ENCODE peak calls at places on chromosomes 2 and 18, in seven cellular contexts. J is epithelial cell of esophagus, E is ascending aorta, G is AG09309, A is DND-41, N is GM06990, O is psoas muscle. W is an unnamed sample.

GRCh38 chr2:238973038-238973772 is 125.3 kb downstream of the TWIST2 start:
- DNase-seq in A (no peak), E (no peak), G (no peak), O (no peak), N (no peak), J (no peak), W (no peak)

GRCh38 chr2:33581857-33582256 is 17.2 kb downstream of the FAM98A start:
- DNase-seq in O (no peak), J (no peak), N (no peak), E (no peak), A (no peak), G (no peak), W (no peak)

GRCh38 chr18:57469884-57470283 is 34.7 kb downstream of the ONECUT2 start:
- DNase-seq in J (no peak), E (no peak), O (no peak), N (no peak), G (no peak), A (no peak), W (no peak)

GRCh38 chr2:95240091-95240490 is 32.8 kb downstream of the ZNF892 start:
- DNase-seq in E (no peak), J (peak; percentile 79), A (no peak), G (no peak), N (no peak), O (no peak), W (no peak)

GRCh38 chr2:189050110-189050712 is 76.0 kb downstream of the COL3A1 start:
- DNase-seq in G (no peak), E (no peak), N (no peak), O (no peak), A (no peak), J (no peak), W (no peak)

GRCh38 chr18:22783245-22783644 is 149.9 kb upstream of the RBBP8 start:
- DNase-seq in O (no peak), A (no peak), N (no peak), E (no peak), J (no peak), G (no peak), W (no peak)

GRCh38 chr2:163185160-163185559 is 346.6 kb upstream of the KCNH7 start:
- DNase-seq in G (no peak), N (no peak), E (no peak), J (no peak), O (no peak), A (no peak), W (no peak)

GRCh38 chr2:188291142-188291616 is 495 bp upstream of the GULP1 start:
- DNase-seq in J (no peak), N (no peak), E (no peak), O (no peak), G (no peak), A (no peak), W (no peak)

GRCh38 chr18:75133721-75134645 is 75.0 kb downstream of the PTGR3 start:
- DNase-seq in J (no peak), A (no peak), O (no peak), N (no peak), E (no peak), G (no peak), W (no peak)

GRCh38 chr2:22359020-22359672 is 1025.8 kb upstream of the KLHL29 start:
- DNase-seq in A (no peak), N (no peak), J (no peak), E (no peak), O (no peak), G (no peak), W (no peak)

GRCh38 chr18:6406910-6407470 is 7.7 kb downstream of the L3MBTL4 start:
- DNase-seq in N (no peak), G (no peak), E (no peak), O (no peak), A (no peak), J (no peak), W (no peak)

GRCh38 chr2:83730258-83730657 is 728.8 kb downstream of the SUCLG1 start:
- DNase-seq in N (no peak), A (no peak), G (no peak), O (no peak), E (no peak), J (peak; percentile 35), W (no peak)
- H3K4me3 ChIP-seq in N (no peak overlapping the region), A (no peak overlapping the region), G (no peak overlapping the region), O (no peak overlapping the region), E (no peak overlapping the region), J (no peak overlapping the region), W (no peak overlapping the region)

GRCh38 chr18:9364242-9364641 is 29.7 kb downstream of the TWSG1 start:
- DNase-seq in A (no peak), J (peak; percentile 78), N (no peak), E (no peak), G (no peak), O (no peak), W (no peak)

GRCh38 chr18:9365406-9365805 is 30.8 kb downstream of the TWSG1 start:
- DNase-seq in O (no peak), A (no peak), N (no peak), G (no peak), J (peak; percentile 31), E (no peak), W (no peak)

GRCh38 chr18:9362869-9363268 is 28.3 kb downstream of the TWSG1 start:
- DNase-seq in J (peak; percentile 28), N (no peak), E (no peak), A (no peak), O (no peak), G (no peak), W (no peak)

GRCh38 chr18:9361191-9361590 is 26.6 kb downstream of the TWSG1 start:
- DNase-seq in G (no peak), J (no peak), N (no peak), E (no peak), A (no peak), O (no peak), W (no peak)

DNA sequence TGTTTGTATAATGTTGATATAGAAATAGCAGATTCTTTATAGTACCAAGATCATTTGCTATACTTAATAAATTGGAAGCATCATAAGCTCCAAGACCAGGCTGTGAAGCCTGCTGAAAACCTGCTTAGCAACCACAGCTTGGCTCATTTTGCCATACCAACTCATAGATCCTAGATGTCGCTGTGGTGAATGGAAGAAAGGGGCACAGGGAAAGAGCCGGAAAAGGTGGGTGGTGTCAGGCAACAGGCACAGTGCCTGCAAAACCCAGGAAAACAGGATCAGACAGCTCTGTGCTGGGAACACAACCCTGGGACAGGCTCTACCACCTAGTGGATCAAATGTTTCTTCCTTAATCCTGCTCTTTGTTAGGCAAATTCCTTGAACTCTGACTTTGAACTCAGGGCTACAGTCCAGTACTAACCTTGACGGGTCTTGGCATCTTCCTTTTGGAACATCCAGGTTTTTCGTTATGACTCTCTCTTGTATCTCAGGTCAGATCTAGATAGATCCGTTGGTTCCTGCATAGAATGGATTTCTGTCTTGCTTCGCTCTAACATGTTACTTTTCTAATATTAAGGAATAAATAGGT is 31.6 kb downstream of the TWSG1 start:
- DNase-seq in E (peak; percentile 70), J (peak; percentile 89), G (peak; percentile 16), A (no peak), O (no peak), N (no peak), W (no peak)
- TF ChIP-seq CTCF in E (peak; percentile 47), J (peak; percentile 83), G (peak; percentile 57), A (no peak), O (peak; percentile 18), N (no peak), W (peak; percentile 49)

GRCh38 chr2:164842624-164842966 is 972 bp upstream of the COBLL1 start:
- DNase-seq in E (no peak), G (no peak), N (no peak), J (no peak), A (no peak), O (no peak), W (no peak)

GRCh38 chr2:164843346-164843841 is 1.8 kb upstream of the COBLL1 start:
- DNase-seq in A (no peak), G (peak; percentile 69), J (peak; percentile 78), N (no peak), O (no peak), E (no peak), W (no peak)

GRCh38 chr2:164840458-164840929 is 1.1 kb downstream of the COBLL1 start:
- DNase-seq in J (peak; percentile 63), G (no peak), O (peak; percentile 69), A (no peak), E (peak; percentile 75), N (peak; percentile 2), W (no peak)

GRCh38 chr2:164840930-164841718 is 499 bp downstream of the COBLL1 start:
- DNase-seq in A (peak; percentile 60), G (no peak), E (peak; percentile 89), N (peak; percentile 28), O (peak; percentile 81), J (peak; percentile 78), W (no peak)

DNA sequence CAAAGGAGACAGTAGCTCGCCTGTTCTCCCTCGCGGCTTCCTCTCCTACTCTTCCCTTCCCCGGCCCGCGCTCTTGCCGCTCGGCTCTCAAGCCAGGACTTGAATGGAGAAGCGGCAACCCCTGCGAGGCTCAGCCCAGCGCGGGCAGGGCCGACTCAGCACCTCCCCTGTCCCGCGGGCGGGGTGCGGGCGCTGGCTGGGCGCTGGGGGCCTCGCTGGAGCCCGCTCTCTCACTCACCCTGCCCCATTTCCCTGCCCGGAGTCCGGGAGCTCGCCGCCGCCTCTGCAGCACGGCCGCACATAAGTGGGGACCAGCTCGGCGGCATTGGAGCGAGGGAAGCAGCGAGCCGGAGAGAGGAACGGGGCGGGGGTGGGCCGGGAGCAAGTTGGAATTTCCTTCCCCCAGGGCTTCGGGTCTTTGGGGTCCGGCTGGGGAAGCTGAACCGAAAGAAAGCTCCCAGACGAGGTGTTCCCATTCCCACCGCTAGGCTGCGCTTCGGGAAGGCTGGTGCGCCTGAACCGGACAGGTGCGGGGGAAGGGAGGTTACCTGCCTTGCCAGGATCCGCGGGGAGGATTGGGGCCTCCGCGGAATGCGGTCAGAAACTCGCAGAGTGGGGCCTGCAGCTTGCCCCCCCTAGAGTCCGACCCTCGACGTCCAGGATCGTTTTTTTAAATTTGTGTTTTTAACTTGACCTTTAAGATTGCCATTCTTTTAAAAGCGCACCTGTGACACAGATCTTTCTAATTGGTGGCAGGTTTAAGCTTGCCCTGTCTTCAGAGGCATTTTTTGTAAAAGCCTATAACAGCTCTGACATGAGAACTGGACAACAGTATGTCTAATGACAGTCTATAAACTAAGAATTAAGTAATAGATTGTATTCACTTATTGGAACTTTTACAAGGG is at the start of gene COBLL1:
- DNase-seq in A (peak; percentile 47), J (peak; percentile 92), G (no peak), O (peak; percentile 79), N (peak; percentile 28), E (peak; percentile 85), W (no peak)
- H3K4me3 ChIP-seq in A (peak within 1 kb of the TSS; percentile 70), J (peak within 1 kb of the TSS; percentile 86), G (peak within 1 kb of the TSS; percentile 88), O (peak within 1 kb of the TSS; percentile 90), N (peak within 1 kb of the TSS; percentile 57), E (peak within 1 kb of the TSS; percentile 98), W (peak within 1 kb of the TSS; percentile 63)

DNA sequence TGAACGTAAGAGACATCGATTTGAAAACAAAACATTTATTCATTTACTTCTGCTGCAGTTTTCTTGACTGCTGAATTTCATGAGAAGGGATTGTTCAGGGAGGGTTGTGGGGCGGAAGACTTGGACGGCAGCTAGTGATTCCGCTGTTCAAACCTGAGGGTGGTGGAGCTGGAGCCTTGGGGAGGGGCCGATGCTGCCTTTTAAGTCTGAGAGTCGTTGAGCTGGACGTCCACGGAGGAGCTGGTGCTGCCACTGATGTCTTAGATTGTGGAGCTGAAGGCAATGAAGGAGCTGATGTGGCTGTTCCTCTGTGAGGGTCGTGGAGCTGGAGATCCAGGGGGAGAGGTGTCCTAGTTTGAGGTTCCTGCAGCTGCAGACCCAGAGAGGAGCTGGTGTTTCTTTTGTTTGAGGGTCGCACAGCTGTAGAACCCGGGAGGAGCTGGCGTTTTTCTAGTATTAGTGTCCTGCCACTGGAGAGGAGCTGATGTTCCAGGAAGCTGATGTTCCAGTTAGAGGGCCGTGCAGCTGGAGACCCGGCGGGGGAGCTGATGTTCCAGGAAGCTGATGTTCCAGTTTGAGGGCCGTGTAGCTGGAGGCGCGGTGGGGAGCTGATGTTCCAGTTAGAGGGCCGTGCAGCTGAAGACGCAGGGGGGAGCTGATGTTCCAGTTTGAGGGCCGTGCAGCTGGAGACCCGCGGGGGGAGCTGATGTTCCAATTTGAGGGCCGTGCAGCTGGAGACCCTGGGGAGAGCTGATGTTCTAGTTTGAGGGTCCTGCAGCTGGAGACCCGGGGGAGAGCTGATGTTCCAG is 150.9 kb downstream of the RTP5 start:
- DNase-seq in O (peak; percentile 54), G (no peak), J (no peak), E (no peak), N (no peak), A (peak; percentile 9), W (no peak)
- TF ChIP-seq CTCF in O (no peak), G (no peak), J (no peak), E (no peak), N (no peak), A (peak; percentile 40), W (no peak)

W was measured in kidney epithelial cell.